ENCODE peak calls at places on chromosome 3, in nine cellular contexts. One of them, this sample, is unnamed.

GRCh38 chr3:9398715-9399708 is 1.6 kb downstream of the SETD5 start:
- DNase-seq in stimulated activated CD4-positive, alpha-beta T cell treated with anti-CD3 and anti-CD28 coated beads, TNF-alpha, amount 100 ng/mL, for 48 hours: no peak
- DNase-seq in germinal center: peak; percentile 23
- DNase-seq in HFF-Myc: no peak
- DNase-seq in WERI-Rb-1: no peak
- DNase-seq in neural crest cell: no peak
- DNase-seq in GM13976: no peak
- DNase-seq in K562: no peak
- DNase-seq in activated naive CD4-positive, alpha-beta T cell treated with anti-CD3 and anti-CD28 coated beads, Interleukin-2, amount 10 ng/mL, durations not matched to agents 7 days and 5 days: peak; percentile 26
- DNase-seq in this sample: no peak

GRCh38 chr3:187567741-187568140 is 102.5 kb downstream of the SST start:
- DNase-seq in activated naive CD4-positive, alpha-beta T cell treated with anti-CD3 and anti-CD28 coated beads, Interleukin-2, amount 10 ng/mL, durations not matched to agents 7 days and 5 days: no peak
- DNase-seq in K562: no peak
- DNase-seq in HFF-Myc: no peak
- DNase-seq in WERI-Rb-1: no peak
- DNase-seq in germinal center: no peak
- DNase-seq in stimulated activated CD4-positive, alpha-beta T cell treated with anti-CD3 and anti-CD28 coated beads, TNF-alpha, amount 100 ng/mL, for 48 hours: no peak
- DNase-seq in GM13976: no peak
- DNase-seq in neural crest cell: no peak
- DNase-seq in this sample: no peak

GRCh38 chr3:169604568-169604967 is 58.9 kb downstream of the MECOM start:
- DNase-seq in activated naive CD4-positive, alpha-beta T cell treated with anti-CD3 and anti-CD28 coated beads, Interleukin-2, amount 10 ng/mL, durations not matched to agents 7 days and 5 days: no peak
- DNase-seq in K562: no peak
- DNase-seq in HFF-Myc: no peak
- DNase-seq in neural crest cell: no peak
- DNase-seq in stimulated activated CD4-positive, alpha-beta T cell treated with anti-CD3 and anti-CD28 coated beads, TNF-alpha, amount 100 ng/mL, for 48 hours: no peak
- DNase-seq in GM13976: no peak
- DNase-seq in WERI-Rb-1: no peak
- DNase-seq in germinal center: no peak
- DNase-seq in this sample: no peak

GRCh38 chr3:55571913-55572312 is 84.8 kb upstream of the WNT5A start:
- DNase-seq in neural crest cell: peak; percentile 11
- DNase-seq in WERI-Rb-1: no peak
- DNase-seq in K562: no peak
- DNase-seq in activated naive CD4-positive, alpha-beta T cell treated with anti-CD3 and anti-CD28 coated beads, Interleukin-2, amount 10 ng/mL, durations not matched to agents 7 days and 5 days: no peak
- DNase-seq in GM13976: no peak
- DNase-seq in stimulated activated CD4-positive, alpha-beta T cell treated with anti-CD3 and anti-CD28 coated beads, TNF-alpha, amount 100 ng/mL, for 48 hours: no peak
- DNase-seq in HFF-Myc: no peak
- DNase-seq in germinal center: no peak
- DNase-seq in this sample: no peak

GRCh38 chr3:186425788-186426730 is 64.0 kb upstream of the DGKG start:
- DNase-seq in germinal center: peak; percentile 44
- DNase-seq in HFF-Myc: peak; percentile 53
- DNase-seq in GM13976: no peak
- DNase-seq in WERI-Rb-1: peak; percentile 14
- DNase-seq in neural crest cell: no peak
- DNase-seq in K562: peak; percentile 34
- DNase-seq in activated naive CD4-positive, alpha-beta T cell treated with anti-CD3 and anti-CD28 coated beads, Interleukin-2, amount 10 ng/mL, durations not matched to agents 7 days and 5 days: no peak
- DNase-seq in stimulated activated CD4-positive, alpha-beta T cell treated with anti-CD3 and anti-CD28 coated beads, TNF-alpha, amount 100 ng/mL, for 48 hours: no peak
- DNase-seq in this sample: peak; percentile 3

GRCh38 chr3:112489674-112490479 is 9.4 kb downstream of the BTLA start:
- DNase-seq in WERI-Rb-1: no peak
- DNase-seq in neural crest cell: no peak
- DNase-seq in HFF-Myc: no peak
- DNase-seq in activated naive CD4-positive, alpha-beta T cell treated with anti-CD3 and anti-CD28 coated beads, Interleukin-2, amount 10 ng/mL, durations not matched to agents 7 days and 5 days: no peak
- DNase-seq in germinal center: no peak
- DNase-seq in K562: no peak
- DNase-seq in GM13976: peak; percentile 44
- DNase-seq in stimulated activated CD4-positive, alpha-beta T cell treated with anti-CD3 and anti-CD28 coated beads, TNF-alpha, amount 100 ng/mL, for 48 hours: no peak
- DNase-seq in this sample: no peak

GRCh38 chr3:21989643-21990042 is 238.6 kb upstream of the ZNF385D start:
- DNase-seq in activated naive CD4-positive, alpha-beta T cell treated with anti-CD3 and anti-CD28 coated beads, Interleukin-2, amount 10 ng/mL, durations not matched to agents 7 days and 5 days: no peak
- DNase-seq in GM13976: no peak
- DNase-seq in WERI-Rb-1: no peak
- DNase-seq in germinal center: no peak
- DNase-seq in HFF-Myc: no peak
- DNase-seq in stimulated activated CD4-positive, alpha-beta T cell treated with anti-CD3 and anti-CD28 coated beads, TNF-alpha, amount 100 ng/mL, for 48 hours: no peak
- DNase-seq in K562: no peak
- DNase-seq in neural crest cell: no peak
- DNase-seq in this sample: no peak

GRCh38 chr3:76063811-76064210 is 278.5 kb upstream of the ZNF717 start:
- DNase-seq in neural crest cell: no peak
- DNase-seq in germinal center: no peak
- DNase-seq in stimulated activated CD4-positive, alpha-beta T cell treated with anti-CD3 and anti-CD28 coated beads, TNF-alpha, amount 100 ng/mL, for 48 hours: no peak
- DNase-seq in K562: no peak
- DNase-seq in activated naive CD4-positive, alpha-beta T cell treated with anti-CD3 and anti-CD28 coated beads, Interleukin-2, amount 10 ng/mL, durations not matched to agents 7 days and 5 days: no peak
- DNase-seq in GM13976: no peak
- DNase-seq in WERI-Rb-1: peak; percentile 58
- DNase-seq in HFF-Myc: no peak
- DNase-seq in this sample: no peak

GRCh38 chr3:152591448-152592003 is 243.4 kb upstream of the P2RY1 start:
- DNase-seq in HFF-Myc: no peak
- DNase-seq in germinal center: no peak
- DNase-seq in GM13976: no peak
- DNase-seq in activated naive CD4-positive, alpha-beta T cell treated with anti-CD3 and anti-CD28 coated beads, Interleukin-2, amount 10 ng/mL, durations not matched to agents 7 days and 5 days: no peak
- DNase-seq in K562: peak; percentile 67
- DNase-seq in stimulated activated CD4-positive, alpha-beta T cell treated with anti-CD3 and anti-CD28 coated beads, TNF-alpha, amount 100 ng/mL, for 48 hours: no peak
- DNase-seq in WERI-Rb-1: no peak
- DNase-seq in neural crest cell: no peak
- DNase-seq in this sample: no peak

GRCh38 chr3:178802993-178803693 is 266.9 kb downstream of the KCNMB2 start:
- DNase-seq in WERI-Rb-1: no peak
- DNase-seq in HFF-Myc: no peak
- DNase-seq in stimulated activated CD4-positive, alpha-beta T cell treated with anti-CD3 and anti-CD28 coated beads, TNF-alpha, amount 100 ng/mL, for 48 hours: no peak
- DNase-seq in neural crest cell: no peak
- DNase-seq in activated naive CD4-positive, alpha-beta T cell treated with anti-CD3 and anti-CD28 coated beads, Interleukin-2, amount 10 ng/mL, durations not matched to agents 7 days and 5 days: no peak
- DNase-seq in K562: no peak
- DNase-seq in GM13976: no peak
- DNase-seq in germinal center: no peak
- DNase-seq in this sample: no peak

GRCh38 chr3:71011565-71012287 is 571.8 kb downstream of the FOXP1 start:
- DNase-seq in stimulated activated CD4-positive, alpha-beta T cell treated with anti-CD3 and anti-CD28 coated beads, TNF-alpha, amount 100 ng/mL, for 48 hours: no peak
- DNase-seq in HFF-Myc: no peak
- DNase-seq in K562: no peak
- DNase-seq in germinal center: no peak
- DNase-seq in activated naive CD4-positive, alpha-beta T cell treated with anti-CD3 and anti-CD28 coated beads, Interleukin-2, amount 10 ng/mL, durations not matched to agents 7 days and 5 days: no peak
- DNase-seq in WERI-Rb-1: no peak
- DNase-seq in GM13976: no peak
- DNase-seq in neural crest cell: no peak
- DNase-seq in this sample: no peak

GRCh38 chr3:129161860-129162271 is 1.0 kb upstream of the ISY1 start:
- DNase-seq in neural crest cell: no peak
- DNase-seq in activated naive CD4-positive, alpha-beta T cell treated with anti-CD3 and anti-CD28 coated beads, Interleukin-2, amount 10 ng/mL, durations not matched to agents 7 days and 5 days: peak; percentile 53
- DNase-seq in K562: no peak
- DNase-seq in HFF-Myc: no peak
- DNase-seq in germinal center: peak; percentile 48
- DNase-seq in GM13976: peak; percentile 43
- DNase-seq in WERI-Rb-1: no peak
- DNase-seq in stimulated activated CD4-positive, alpha-beta T cell treated with anti-CD3 and anti-CD28 coated beads, TNF-alpha, amount 100 ng/mL, for 48 hours: no peak
- DNase-seq in this sample: no peak

GRCh38 chr3:174397848-174398247 is 461.3 kb upstream of the NAALADL2 start:
- DNase-seq in neural crest cell: no peak
- DNase-seq in GM13976: no peak
- DNase-seq in germinal center: no peak
- DNase-seq in HFF-Myc: peak; percentile 14
- DNase-seq in K562: no peak
- DNase-seq in stimulated activated CD4-positive, alpha-beta T cell treated with anti-CD3 and anti-CD28 coated beads, TNF-alpha, amount 100 ng/mL, for 48 hours: no peak
- DNase-seq in activated naive CD4-positive, alpha-beta T cell treated with anti-CD3 and anti-CD28 coated beads, Interleukin-2, amount 10 ng/mL, durations not matched to agents 7 days and 5 days: no peak
- DNase-seq in WERI-Rb-1: no peak
- DNase-seq in this sample: no peak

GRCh38 chr3:127409421-127410136 is 121.7 kb upstream of the PRR20G start:
- DNase-seq in GM13976: no peak
- DNase-seq in activated naive CD4-positive, alpha-beta T cell treated with anti-CD3 and anti-CD28 coated beads, Interleukin-2, amount 10 ng/mL, durations not matched to agents 7 days and 5 days: no peak
- DNase-seq in stimulated activated CD4-positive, alpha-beta T cell treated with anti-CD3 and anti-CD28 coated beads, TNF-alpha, amount 100 ng/mL, for 48 hours: no peak
- DNase-seq in HFF-Myc: no peak
- DNase-seq in neural crest cell: no peak
- DNase-seq in germinal center: no peak
- DNase-seq in WERI-Rb-1: no peak
- DNase-seq in K562: no peak
- DNase-seq in this sample: no peak

GRCh38 chr3:42552830-42553229 is 28.9 kb downstream of the SEC22C start:
- DNase-seq in neural crest cell: no peak
- DNase-seq in WERI-Rb-1: no peak
- DNase-seq in stimulated activated CD4-positive, alpha-beta T cell treated with anti-CD3 and anti-CD28 coated beads, TNF-alpha, amount 100 ng/mL, for 48 hours: no peak
- DNase-seq in K562: no peak
- DNase-seq in HFF-Myc: no peak
- DNase-seq in germinal center: no peak
- DNase-seq in GM13976: no peak
- DNase-seq in activated naive CD4-positive, alpha-beta T cell treated with anti-CD3 and anti-CD28 coated beads, Interleukin-2, amount 10 ng/mL, durations not matched to agents 7 days and 5 days: no peak
- DNase-seq in this sample: no peak

GRCh38 chr3:56125358-56126005 is 342.8 kb downstream of the ERC2 start:
- DNase-seq in WERI-Rb-1: no peak
- DNase-seq in GM13976: no peak
- DNase-seq in K562: no peak
- DNase-seq in neural crest cell: no peak
- DNase-seq in stimulated activated CD4-positive, alpha-beta T cell treated with anti-CD3 and anti-CD28 coated beads, TNF-alpha, amount 100 ng/mL, for 48 hours: no peak
- DNase-seq in HFF-Myc: peak; percentile 77
- DNase-seq in activated naive CD4-positive, alpha-beta T cell treated with anti-CD3 and anti-CD28 coated beads, Interleukin-2, amount 10 ng/mL, durations not matched to agents 7 days and 5 days: no peak
- DNase-seq in germinal center: no peak
- DNase-seq in this sample: peak; percentile 4

GRCh38 chr3:69058180-69058946 is 6.2 kb upstream of the TMF1 start:
- DNase-seq in K562: no peak
- DNase-seq in neural crest cell: no peak
- DNase-seq in activated naive CD4-positive, alpha-beta T cell treated with anti-CD3 and anti-CD28 coated beads, Interleukin-2, amount 10 ng/mL, durations not matched to agents 7 days and 5 days: peak; percentile 39
- DNase-seq in GM13976: peak; percentile 30
- DNase-seq in HFF-Myc: no peak
- DNase-seq in stimulated activated CD4-positive, alpha-beta T cell treated with anti-CD3 and anti-CD28 coated beads, TNF-alpha, amount 100 ng/mL, for 48 hours: no peak
- DNase-seq in WERI-Rb-1: no peak
- DNase-seq in germinal center: peak; percentile 25
- DNase-seq in this sample: no peak

GRCh38 chr3:183560607-183561006 is 5.1 kb upstream of the KLHL6 start:
- DNase-seq in WERI-Rb-1: peak; percentile 28
- DNase-seq in neural crest cell: no peak
- DNase-seq in stimulated activated CD4-positive, alpha-beta T cell treated with anti-CD3 and anti-CD28 coated beads, TNF-alpha, amount 100 ng/mL, for 48 hours: no peak
- DNase-seq in germinal center: no peak
- DNase-seq in activated naive CD4-positive, alpha-beta T cell treated with anti-CD3 and anti-CD28 coated beads, Interleukin-2, amount 10 ng/mL, durations not matched to agents 7 days and 5 days: peak; percentile 60
- DNase-seq in K562: no peak
- DNase-seq in HFF-Myc: no peak
- DNase-seq in GM13976: peak; percentile 73
- DNase-seq in this sample: no peak

GRCh38 chr3:148229107-148229506 is 468.6 kb upstream of the AGTR1 start:
- DNase-seq in germinal center: no peak
- DNase-seq in WERI-Rb-1: no peak
- DNase-seq in K562: no peak
- DNase-seq in stimulated activated CD4-positive, alpha-beta T cell treated with anti-CD3 and anti-CD28 coated beads, TNF-alpha, amount 100 ng/mL, for 48 hours: no peak
- DNase-seq in activated naive CD4-positive, alpha-beta T cell treated with anti-CD3 and anti-CD28 coated beads, Interleukin-2, amount 10 ng/mL, durations not matched to agents 7 days and 5 days: no peak
- DNase-seq in HFF-Myc: no peak
- DNase-seq in GM13976: no peak
- DNase-seq in neural crest cell: no peak
- DNase-seq in this sample: no peak

GRCh38 chr3:99639579-99639978 is 1.2 kb downstream of the COL8A1 start:
- DNase-seq in neural crest cell: no peak
- DNase-seq in GM13976: no peak
- DNase-seq in activated naive CD4-positive, alpha-beta T cell treated with anti-CD3 and anti-CD28 coated beads, Interleukin-2, amount 10 ng/mL, durations not matched to agents 7 days and 5 days: no peak
- DNase-seq in germinal center: no peak
- DNase-seq in HFF-Myc: no peak
- DNase-seq in K562: no peak
- DNase-seq in stimulated activated CD4-positive, alpha-beta T cell treated with anti-CD3 and anti-CD28 coated beads, TNF-alpha, amount 100 ng/mL, for 48 hours: no peak
- DNase-seq in WERI-Rb-1: no peak
- DNase-seq in this sample: no peak

GRCh38 chr3:169945313-169945712 is 21.3 kb upstream of the SEC62 start:
- DNase-seq in K562: peak; percentile 24
- DNase-seq in stimulated activated CD4-positive, alpha-beta T cell treated with anti-CD3 and anti-CD28 coated beads, TNF-alpha, amount 100 ng/mL, for 48 hours: peak; percentile 46
- DNase-seq in activated naive CD4-positive, alpha-beta T cell treated with anti-CD3 and anti-CD28 coated beads, Interleukin-2, amount 10 ng/mL, durations not matched to agents 7 days and 5 days: peak; percentile 36
- DNase-seq in neural crest cell: no peak
- DNase-seq in WERI-Rb-1: no peak
- DNase-seq in germinal center: peak; percentile 77
- DNase-seq in GM13976: peak; percentile 74
- DNase-seq in HFF-Myc: no peak
- DNase-seq in this sample: no peak

GRCh38 chr3:53075743-53076140 is 29.9 kb upstream of the SFMBT1 start:
- DNase-seq in germinal center: no peak
- DNase-seq in stimulated activated CD4-positive, alpha-beta T cell treated with anti-CD3 and anti-CD28 coated beads, TNF-alpha, amount 100 ng/mL, for 48 hours: no peak
- DNase-seq in neural crest cell: no peak
- DNase-seq in activated naive CD4-positive, alpha-beta T cell treated with anti-CD3 and anti-CD28 coated beads, Interleukin-2, amount 10 ng/mL, durations not matched to agents 7 days and 5 days: no peak
- DNase-seq in HFF-Myc: no peak
- DNase-seq in WERI-Rb-1: no peak
- DNase-seq in GM13976: no peak
- DNase-seq in K562: no peak
- DNase-seq in this sample: no peak

GRCh38 chr3:152043620-152044019 is 170.2 kb downstream of the SUCNR1 start:
- DNase-seq in germinal center: no peak
- DNase-seq in activated naive CD4-positive, alpha-beta T cell treated with anti-CD3 and anti-CD28 coated beads, Interleukin-2, amount 10 ng/mL, durations not matched to agents 7 days and 5 days: no peak
- DNase-seq in K562: no peak
- DNase-seq in WERI-Rb-1: no peak
- DNase-seq in neural crest cell: no peak
- DNase-seq in GM13976: no peak
- DNase-seq in stimulated activated CD4-positive, alpha-beta T cell treated with anti-CD3 and anti-CD28 coated beads, TNF-alpha, amount 100 ng/mL, for 48 hours: no peak
- DNase-seq in HFF-Myc: no peak
- DNase-seq in this sample: no peak

GRCh38 chr3:11699083-11699427 is 55.3 kb upstream of the VGLL4 start:
- DNase-seq in HFF-Myc: no peak
- DNase-seq in neural crest cell: no peak
- DNase-seq in WERI-Rb-1: no peak
- DNase-seq in activated naive CD4-positive, alpha-beta T cell treated with anti-CD3 and anti-CD28 coated beads, Interleukin-2, amount 10 ng/mL, durations not matched to agents 7 days and 5 days: no peak
- DNase-seq in germinal center: no peak
- DNase-seq in GM13976: no peak
- DNase-seq in K562: no peak
- DNase-seq in stimulated activated CD4-positive, alpha-beta T cell treated with anti-CD3 and anti-CD28 coated beads, TNF-alpha, amount 100 ng/mL, for 48 hours: no peak
- DNase-seq in this sample: no peak

GRCh38 chr3:144114767-144115166 is 143.1 kb downstream of the DIPK2A start:
- DNase-seq in K562: no peak
- DNase-seq in WERI-Rb-1: no peak
- DNase-seq in stimulated activated CD4-positive, alpha-beta T cell treated with anti-CD3 and anti-CD28 coated beads, TNF-alpha, amount 100 ng/mL, for 48 hours: no peak
- DNase-seq in neural crest cell: no peak
- DNase-seq in GM13976: no peak
- DNase-seq in activated naive CD4-positive, alpha-beta T cell treated with anti-CD3 and anti-CD28 coated beads, Interleukin-2, amount 10 ng/mL, durations not matched to agents 7 days and 5 days: no peak
- DNase-seq in HFF-Myc: no peak
- DNase-seq in germinal center: no peak
- DNase-seq in this sample: peak; percentile 11

GRCh38 chr3:123421353-123422174 is 27.3 kb downstream of the ADCY5 start:
- DNase-seq in HFF-Myc: no peak
- DNase-seq in neural crest cell: no peak
- DNase-seq in GM13976: no peak
- DNase-seq in WERI-Rb-1: no peak
- DNase-seq in activated naive CD4-positive, alpha-beta T cell treated with anti-CD3 and anti-CD28 coated beads, Interleukin-2, amount 10 ng/mL, durations not matched to agents 7 days and 5 days: no peak
- DNase-seq in stimulated activated CD4-positive, alpha-beta T cell treated with anti-CD3 and anti-CD28 coated beads, TNF-alpha, amount 100 ng/mL, for 48 hours: no peak
- DNase-seq in germinal center: no peak
- DNase-seq in K562: no peak
- DNase-seq in this sample: no peak

GRCh38 chr3:127889461-127889863 is 25.6 kb upstream of the KBTBD12 start:
- DNase-seq in HFF-Myc: no peak
- DNase-seq in K562: no peak
- DNase-seq in GM13976: no peak
- DNase-seq in stimulated activated CD4-positive, alpha-beta T cell treated with anti-CD3 and anti-CD28 coated beads, TNF-alpha, amount 100 ng/mL, for 48 hours: no peak
- DNase-seq in neural crest cell: no peak
- DNase-seq in germinal center: no peak
- DNase-seq in activated naive CD4-positive, alpha-beta T cell treated with anti-CD3 and anti-CD28 coated beads, Interleukin-2, amount 10 ng/mL, durations not matched to agents 7 days and 5 days: no peak
- DNase-seq in WERI-Rb-1: no peak
- DNase-seq in this sample: no peak

GRCh38 chr3:156808025-156808424 is 18.1 kb upstream of the LEKR1 start:
- DNase-seq in germinal center: no peak
- DNase-seq in neural crest cell: no peak
- DNase-seq in GM13976: no peak
- DNase-seq in K562: no peak
- DNase-seq in activated naive CD4-positive, alpha-beta T cell treated with anti-CD3 and anti-CD28 coated beads, Interleukin-2, amount 10 ng/mL, durations not matched to agents 7 days and 5 days: no peak
- DNase-seq in stimulated activated CD4-positive, alpha-beta T cell treated with anti-CD3 and anti-CD28 coated beads, TNF-alpha, amount 100 ng/mL, for 48 hours: no peak
- DNase-seq in WERI-Rb-1: no peak
- DNase-seq in HFF-Myc: no peak
- DNase-seq in this sample: no peak

GRCh38 chr3:55434789-55435188 is 52.3 kb downstream of the WNT5A start:
- DNase-seq in stimulated activated CD4-positive, alpha-beta T cell treated with anti-CD3 and anti-CD28 coated beads, TNF-alpha, amount 100 ng/mL, for 48 hours: no peak
- DNase-seq in germinal center: peak; percentile 29
- DNase-seq in WERI-Rb-1: peak; percentile 26
- DNase-seq in HFF-Myc: no peak
- DNase-seq in GM13976: peak; percentile 18
- DNase-seq in activated naive CD4-positive, alpha-beta T cell treated with anti-CD3 and anti-CD28 coated beads, Interleukin-2, amount 10 ng/mL, durations not matched to agents 7 days and 5 days: peak; percentile 25
- DNase-seq in neural crest cell: no peak
- DNase-seq in K562: peak; percentile 16
- DNase-seq in this sample: peak; percentile 26

GRCh38 chr3:139554628-139555027 is 15.1 kb upstream of the RBP1 start:
- DNase-seq in HFF-Myc: no peak
- DNase-seq in germinal center: no peak
- DNase-seq in WERI-Rb-1: no peak
- DNase-seq in K562: no peak
- DNase-seq in stimulated activated CD4-positive, alpha-beta T cell treated with anti-CD3 and anti-CD28 coated beads, TNF-alpha, amount 100 ng/mL, for 48 hours: no peak
- DNase-seq in neural crest cell: no peak
- DNase-seq in activated naive CD4-positive, alpha-beta T cell treated with anti-CD3 and anti-CD28 coated beads, Interleukin-2, amount 10 ng/mL, durations not matched to agents 7 days and 5 days: no peak
- DNase-seq in GM13976: no peak
- DNase-seq in this sample: no peak

GRCh38 chr3:159499031-159499793 is 489.4 kb upstream of the IL12A start:
- DNase-seq in stimulated activated CD4-positive, alpha-beta T cell treated with anti-CD3 and anti-CD28 coated beads, TNF-alpha, amount 100 ng/mL, for 48 hours: no peak
- DNase-seq in HFF-Myc: no peak
- DNase-seq in GM13976: no peak
- DNase-seq in germinal center: no peak
- DNase-seq in activated naive CD4-positive, alpha-beta T cell treated with anti-CD3 and anti-CD28 coated beads, Interleukin-2, amount 10 ng/mL, durations not matched to agents 7 days and 5 days: no peak
- DNase-seq in WERI-Rb-1: no peak
- DNase-seq in neural crest cell: no peak
- DNase-seq in K562: no peak
- DNase-seq in this sample: no peak